ENCODE peak calls at places on chromosomes 2 and 18, in four cellular contexts. X is naive thymus-derived CD4-positive, alpha-beta T cell; O is ACHN; Z is nephron progenitor cell. R is an unnamed sample.

GRCh38 chr18:50947899-50948298 is 19.9 kb upstream of the ELAC1 start:
- DNase-seq in Z (no peak), O (no peak), X (no peak), R (no peak)

GRCh38 chr2:167966937-167967913 is 280.2 kb downstream of the STK39 start:
- DNase-seq in O (no peak), X (no peak), Z (no peak), R (no peak)

GRCh38 chr2:8994386-8994785 is 9.1 kb downstream of the MBOAT2 start:
- DNase-seq in X (no peak), Z (no peak), O (no peak), R (no peak)

GRCh38 chr2:64143154-64144056 is 815 bp downstream of the PELI1 start:
- DNase-seq in X (peak), O (peak), Z (peak), R (peak)

GRCh38 chr2:12549641-12550040 is 167.1 kb upstream of the TRIB2 start:
- DNase-seq in X (no peak), Z (no peak), O (no peak), R (no peak)

GRCh38 chr2:190781604-190782198 is 98.9 kb upstream of the GLS start:
- DNase-seq in X (peak), Z (peak), O (peak), R (peak)

GRCh38 chr2:105802587-105802986 is 57.9 kb downstream of the NCK2 start:
- DNase-seq in O (no peak), Z (no peak), X (peak), R (no peak)

GRCh38 chr18:74196220-74197119 is 48.1 kb downstream of the TIMM21 start:
- DNase-seq in X (peak), O (peak), Z (peak), R (peak)